ENCODE peak calls at places on chromosome X, in nine cellular contexts. K, W, G, B, M, Q, T, L and Y are unnamed samples.

GRCh38 chrX:94414746-94415145 is 740.7 kb downstream of the FAM133A start:
- DNase-seq in K (no peak), W (no peak), G (no peak), B (no peak), M (no peak), Q (no peak), T (no peak), L (no peak), Y (no peak)

GRCh38 chrX:20594985-20595384 is 328.3 kb upstream of the RPS6KA3 start:
- DNase-seq in K (no peak), W (peak), G (no peak), B (no peak), M (no peak), Q (no peak), T (no peak), L (no peak), Y (no peak)

GRCh38 chrX:2243913-2244460 is 256.8 kb downstream of the DHRSX start:
- DNase-seq in K (no peak), W (peak), G (no peak), B (peak), M (peak), Q (no peak), T (no peak), L (no peak), Y (no peak)

GRCh38 chrX:37371578-37371981 is 22.4 kb downstream of the PRRG1 start:
- DNase-seq in K (no peak), W (no peak), G (peak), B (peak), M (no peak), Q (no peak), T (no peak), L (no peak), Y (no peak)

GRCh38 chrX:37871626-37872302 is 24.4 kb upstream of the DYNLT3 start:
- DNase-seq in K (no peak), W (peak), G (no peak), B (peak), M (peak), Q (no peak), T (no peak), L (no peak), Y (peak)

GRCh38 chrX:113274345-113274744 is 433.7 kb upstream of the AMOT start:
- DNase-seq in K (no peak), W (no peak), G (no peak), B (no peak), M (no peak), Q (no peak), T (no peak), L (no peak), Y (no peak)

GRCh38 chrX:151935358-151935757 is 22.7 kb downstream of the MAGEA4 start:
- DNase-seq in K (no peak), W (no peak), G (no peak), B (no peak), M (no peak), Q (no peak), T (no peak), L (no peak), Y (no peak)

GRCh38 chrX:38610839-38611238 is 49.5 kb downstream of the TSPAN7 start:
- DNase-seq in K (no peak), W (no peak), G (no peak), B (no peak), M (no peak), Q (no peak), T (no peak), L (no peak), Y (no peak)

GRCh38 chrX:77719388-77719787 is 66.6 kb downstream of the ATRX start:
- DNase-seq in K (no peak), W (no peak), G (no peak), B (no peak), M (no peak), Q (no peak), T (no peak), L (no peak), Y (no peak)

GRCh38 chrX:70970482-70970999 is 39.6 kb upstream of the SLC7A3 start:
- DNase-seq in K (no peak), W (no peak), G (no peak), B (peak), M (peak), Q (no peak), T (no peak), L (no peak), Y (no peak)

GRCh38 chrX:138463476-138463875 is 248.0 kb downstream of the FGF13 start:
- DNase-seq in K (no peak), W (no peak), G (no peak), B (no peak), M (no peak), Q (no peak), T (no peak), L (no peak), Y (no peak)

GRCh38 chrX:65772842-65773241 is 105.4 kb downstream of the MSN start:
- DNase-seq in K (no peak), W (no peak), G (no peak), B (no peak), M (no peak), Q (peak), T (no peak), L (no peak), Y (no peak)

GRCh38 chrX:6460893-6461490 is 73.9 kb downstream of the VCX3A start:
- DNase-seq in K (no peak), W (no peak), G (no peak), B (no peak), M (no peak), Q (no peak), T (no peak), L (no peak), Y (no peak)

GRCh38 chrX:13101439-13102139 is 57.2 kb upstream of the FAM9C start:
- DNase-seq in K (peak), W (peak), G (no peak), B (peak), M (peak), Q (peak), T (no peak), L (peak), Y (peak)

GRCh38 chrX:119622356-119623232 is 16.4 kb upstream of the NKRF start:
- DNase-seq in K (no peak), W (no peak), G (no peak), B (peak), M (peak), Q (no peak), T (no peak), L (no peak), Y (no peak)

GRCh38 chrX:132216806-132217202 is 2.4 kb downstream of the RAP2C start:
- DNase-seq in K (no peak), W (peak), G (no peak), B (peak), M (peak), Q (no peak), T (no peak), L (peak), Y (no peak)

GRCh38 chrX:99301990-99302389 is 1108.1 kb downstream of the PCDH19 start:
- DNase-seq in K (no peak), W (peak), G (no peak), B (no peak), M (no peak), Q (no peak), T (peak), L (no peak), Y (no peak)

GRCh38 chrX:24412637-24413363 is 52.3 kb upstream of the PDK3 start:
- DNase-seq in K (no peak), W (no peak), G (no peak), B (no peak), M (no peak), Q (no peak), T (no peak), L (no peak), Y (no peak)

GRCh38 chrX:1185556-1185955 is 26.9 kb downstream of the CRLF2 start:
- DNase-seq in K (no peak), W (no peak), G (peak), B (no peak), M (no peak), Q (no peak), T (no peak), L (no peak), Y (no peak)

GRCh38 chrX:109384569-109385174 is 97.2 kb downstream of the GUCY2F start:
- DNase-seq in K (no peak), W (no peak), G (no peak), B (peak), M (peak), Q (no peak), T (no peak), L (no peak), Y (no peak)

GRCh38 chrX:155028192-155028591 is 1.5 kb downstream of the FUNDC2 start:
- DNase-seq in K (no peak), W (no peak), G (no peak), B (no peak), M (no peak), Q (no peak), T (no peak), L (no peak), Y (no peak)

GRCh38 chrX:155026727-155027508 is at the start of gene FUNDC2:
- DNase-seq in K (peak), W (peak), G (peak), B (peak), M (peak), Q (peak), T (peak), L (peak), Y (peak)

GRCh38 chrX:155027509-155028066 is 944 bp downstream of the FUNDC2 start:
- DNase-seq in K (no peak), W (peak), G (no peak), B (peak), M (peak), Q (no peak), T (no peak), L (no peak), Y (no peak)

GRCh38 chrX:155023907-155024833 is 1.6 kb upstream of the F8 start:
- DNase-seq in K (no peak), W (no peak), G (no peak), B (no peak), M (no peak), Q (no peak), T (no peak), L (no peak), Y (no peak)

GRCh38 chrX:155026420-155026726 is 271 bp upstream of the FUNDC2 start:
- DNase-seq in K (no peak), W (no peak), G (no peak), B (no peak), M (no peak), Q (no peak), T (no peak), L (no peak), Y (no peak)
- H3K27ac ChIP-seq in K (peak), W (peak), G (peak), B (peak), M (peak), Q (peak), T (peak), L (peak), Y (peak)

GRCh38 chrX:15335135-15336022 is at the start of gene PIGA:
- DNase-seq in K (peak), W (peak), G (peak), B (peak), M (peak), Q (peak), T (peak), L (peak), Y (peak)
- H3K27ac ChIP-seq in K (peak), W (peak), G (peak), B (peak), M (no peak), Q (peak), T (peak), L (peak), Y (peak)

DNA sequence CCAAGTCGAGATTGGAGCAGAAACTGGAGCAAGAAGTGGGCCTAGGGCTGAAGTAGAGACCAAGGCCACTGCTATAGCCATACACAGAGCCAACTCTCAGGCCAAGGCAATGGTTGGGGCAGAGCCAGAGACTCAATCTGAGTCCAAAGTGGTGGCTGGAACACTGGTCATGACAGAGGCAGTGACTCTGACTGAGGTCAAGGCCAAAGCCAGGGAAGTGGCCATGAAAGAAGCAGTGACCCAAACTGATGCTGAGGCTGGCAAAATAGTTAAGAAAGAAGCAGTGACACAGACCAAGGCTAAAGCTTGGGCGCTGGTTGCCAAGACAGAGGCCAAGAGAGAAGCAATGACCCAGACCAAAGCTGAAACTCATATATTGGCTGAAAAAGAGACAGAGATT is 3.5 kb downstream of the ARMCX4 start:
- DNase-seq in K (no peak), W (no peak), G (no peak), B (no peak), M (no peak), Q (no peak), T (no peak), L (no peak), Y (no peak)
- H3K27ac ChIP-seq in K (no peak), W (no peak), G (no peak), B (no peak), M (no peak), Q (no peak), T (no peak), L (no peak), Y (no peak)

DNA sequence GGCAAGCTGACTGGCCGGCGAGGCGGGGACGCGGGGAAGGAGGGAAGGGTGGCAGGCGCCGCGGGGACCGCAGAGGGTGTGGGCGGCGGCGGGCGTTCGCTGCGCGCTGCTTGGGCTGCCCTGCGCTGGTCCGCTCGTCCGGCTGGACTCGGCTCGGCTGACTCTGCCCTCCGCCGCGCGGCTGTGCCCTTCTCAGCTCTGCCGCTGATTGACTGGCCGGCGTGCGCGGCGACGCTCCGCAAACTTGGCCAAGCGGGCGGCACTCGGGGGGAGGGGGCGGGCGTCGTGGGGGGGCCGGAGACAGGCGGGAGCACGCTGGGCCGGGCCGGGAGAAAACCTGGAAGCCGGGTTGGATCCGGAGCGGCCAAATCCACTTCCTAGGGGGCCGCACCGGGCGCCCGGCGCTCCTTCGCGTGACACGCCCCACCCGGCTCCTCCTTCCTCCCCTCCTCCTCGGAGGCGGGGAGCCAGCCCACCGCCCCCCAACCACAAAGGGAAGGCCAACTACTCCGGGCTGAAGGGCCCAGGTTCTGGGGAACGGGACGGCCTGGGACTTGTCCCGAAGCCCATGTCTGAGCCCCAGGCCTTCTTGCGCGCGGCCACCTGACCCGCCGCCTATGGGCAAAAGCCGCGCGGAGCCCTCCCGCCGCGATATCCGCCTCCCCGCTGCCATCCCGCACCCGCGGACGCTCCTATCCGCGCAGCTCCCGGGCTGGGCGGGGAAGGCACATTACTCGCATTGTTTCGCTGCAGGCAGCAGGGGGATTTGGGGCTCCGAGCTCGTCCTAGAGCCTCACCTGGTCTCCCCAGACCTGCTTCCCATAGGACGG is at the start of gene GPC4:
- DNase-seq in K (no peak), W (peak), G (peak), B (no peak), M (peak), Q (peak), T (no peak), L (no peak), Y (no peak)
- H3K27ac ChIP-seq in K (peak), W (no peak), G (no peak), B (peak), M (no peak), Q (peak), T (no peak), L (no peak), Y (no peak)

GRCh38 chrX:49155243-49155899 is 7.2 kb upstream of the MAGIX start:
- DNase-seq in K (no peak), W (peak), G (peak), B (peak), M (peak), Q (peak), T (peak), L (peak), Y (no peak)
- H3K27ac ChIP-seq in K (peak), W (peak), G (peak), B (peak), M (peak), Q (peak), T (no peak), L (peak), Y (peak)

GRCh38 chrX:155056471-155056870 is 14.5 kb downstream of the CMC4 start:
- DNase-seq in K (no peak), W (no peak), G (no peak), B (no peak), M (no peak), Q (no peak), T (no peak), L (no peak), Y (no peak)

GRCh38 chrX:155053656-155054055 is 17.3 kb downstream of the CMC4 start:
- DNase-seq in K (no peak), W (no peak), G (no peak), B (no peak), M (no peak), Q (no peak), T (no peak), L (no peak), Y (no peak)

GRCh38 chrX:155054255-155054654 is 16.7 kb downstream of the CMC4 start:
- DNase-seq in K (no peak), W (no peak), G (no peak), B (no peak), M (no peak), Q (no peak), T (no peak), L (no peak), Y (no peak)

GRCh38 chrX:155055494-155055893 is 15.4 kb downstream of the CMC4 start:
- DNase-seq in K (no peak), W (no peak), G (no peak), B (no peak), M (no peak), Q (no peak), T (no peak), L (no peak), Y (no peak)

GRCh38 chrX:155056877-155057792 is 13.8 kb downstream of the CMC4 start:
- DNase-seq in K (peak), W (peak), G (peak), B (peak), M (peak), Q (peak), T (peak), L (peak), Y (no peak)
- H3K27ac ChIP-seq in K (peak), W (no peak), G (no peak), B (no peak), M (no peak), Q (no peak), T (no peak), L (peak), Y (no peak)

GRCh38 chrX:53266914-53267313 is 14.5 kb downstream of the IQSEC2 start:
- DNase-seq in K (no peak), W (no peak), G (no peak), B (no peak), M (no peak), Q (peak), T (no peak), L (no peak), Y (no peak)

GRCh38 chrX:53266175-53266574 is 15.2 kb downstream of the IQSEC2 start:
- DNase-seq in K (no peak), W (no peak), G (no peak), B (no peak), M (no peak), Q (peak), T (no peak), L (no peak), Y (no peak)

GRCh38 chrX:53268173-53268572 is 13.2 kb downstream of the IQSEC2 start:
- DNase-seq in K (no peak), W (peak), G (no peak), B (no peak), M (no peak), Q (peak), T (no peak), L (no peak), Y (peak)

GRCh38 chrX:53263597-53264094 is 17.7 kb downstream of the IQSEC2 start:
- DNase-seq in K (no peak), W (peak), G (no peak), B (peak), M (peak), Q (peak), T (no peak), L (no peak), Y (peak)

DNA sequence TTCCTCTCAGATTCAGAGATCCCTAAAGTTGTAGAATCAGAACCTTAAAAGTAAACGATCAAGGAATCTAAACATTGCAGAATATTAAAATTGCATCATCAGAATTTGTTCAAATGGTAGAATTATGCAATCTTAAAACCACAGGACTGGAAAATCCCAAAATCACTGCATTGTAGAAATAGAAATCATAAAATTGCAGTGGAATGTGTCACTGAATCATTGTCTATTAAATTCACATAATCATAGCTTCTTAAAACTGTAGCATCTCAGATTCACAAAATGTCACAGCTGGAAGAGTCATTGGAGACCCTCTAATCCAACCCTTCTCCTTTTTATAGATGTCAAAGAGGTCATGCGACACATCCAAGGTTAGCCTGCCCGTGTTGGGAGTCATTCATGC is 15.6 kb downstream of the IQSEC2 start:
- DNase-seq in K (no peak), W (peak), G (no peak), B (peak), M (peak), Q (no peak), T (no peak), L (no peak), Y (no peak)
- H3K27ac ChIP-seq in K (no peak), W (no peak), G (no peak), B (peak), M (peak), Q (no peak), T (no peak), L (no peak), Y (peak)

GRCh38 chrX:154011376-154012335 is 8.0 kb downstream of the IRAK1 start:
- DNase-seq in K (no peak), W (no peak), G (no peak), B (no peak), M (no peak), Q (no peak), T (no peak), L (no peak), Y (no peak)
- H3K27ac ChIP-seq in K (no peak), W (no peak), G (no peak), B (no peak), M (no peak), Q (no peak), T (no peak), L (no peak), Y (no peak)

GRCh38 chrX:11266329-11266830 is 26.8 kb upstream of the AMELX start:
- DNase-seq in K (no peak), W (no peak), G (no peak), B (no peak), M (no peak), Q (no peak), T (no peak), L (no peak), Y (no peak)
- H3K27ac ChIP-seq in K (no peak), W (no peak), G (no peak), B (no peak), M (no peak), Q (no peak), T (no peak), L (no peak), Y (no peak)